ENCODE peak calls at places on chromosomes 5 and 9, in four cellular contexts. R is ovary, X is bronchial epithelial cell, F is cardiac fibroblast. B is an unnamed sample.

GRCh38 chr5:172855597-172856292 is 21.7 kb downstream of the ERGIC1 start:
- DNase-seq in R (peak; percentile 63), X (no peak), F (peak; percentile 61), B (peak; percentile 64)

GRCh38 chr9:115673599-115673998 is 480.0 kb upstream of the PAPPA start:
- DNase-seq in R (no peak), X (peak; percentile 41), F (peak; percentile 85), B (peak; percentile 80)

GRCh38 chr9:31776471-31776870 is 608.0 kb upstream of the ACO1 start:
- DNase-seq in R (no peak), X (peak; percentile 41), F (no peak), B (no peak)

GRCh38 chr9:95807326-95807947 is 68.1 kb upstream of the ERCC6L2 start:
- DNase-seq in R (peak; percentile 50), X (no peak), F (no peak), B (no peak)

GRCh38 chr5:157431544-157432200 is 28.3 kb upstream of the NIPAL4 start:
- DNase-seq in R (no peak), X (peak; percentile 69), F (peak; percentile 76), B (peak; percentile 69)

GRCh38 chr5:62790348-62790747 is 211.7 kb downstream of the LRRC70 start:
- DNase-seq in R (peak; percentile 23), X (peak; percentile 44), F (peak; percentile 53), B (no peak)

GRCh38 chr5:123452401-123452800 is 29.2 kb upstream of the CEP120 start:
- DNase-seq in R (no peak), X (no peak), F (no peak), B (no peak)

GRCh38 chr5:177493795-177494355 is 3.5 kb downstream of the PDLIM7 start:
- DNase-seq in R (no peak), X (no peak), F (no peak), B (no peak)

DNA sequence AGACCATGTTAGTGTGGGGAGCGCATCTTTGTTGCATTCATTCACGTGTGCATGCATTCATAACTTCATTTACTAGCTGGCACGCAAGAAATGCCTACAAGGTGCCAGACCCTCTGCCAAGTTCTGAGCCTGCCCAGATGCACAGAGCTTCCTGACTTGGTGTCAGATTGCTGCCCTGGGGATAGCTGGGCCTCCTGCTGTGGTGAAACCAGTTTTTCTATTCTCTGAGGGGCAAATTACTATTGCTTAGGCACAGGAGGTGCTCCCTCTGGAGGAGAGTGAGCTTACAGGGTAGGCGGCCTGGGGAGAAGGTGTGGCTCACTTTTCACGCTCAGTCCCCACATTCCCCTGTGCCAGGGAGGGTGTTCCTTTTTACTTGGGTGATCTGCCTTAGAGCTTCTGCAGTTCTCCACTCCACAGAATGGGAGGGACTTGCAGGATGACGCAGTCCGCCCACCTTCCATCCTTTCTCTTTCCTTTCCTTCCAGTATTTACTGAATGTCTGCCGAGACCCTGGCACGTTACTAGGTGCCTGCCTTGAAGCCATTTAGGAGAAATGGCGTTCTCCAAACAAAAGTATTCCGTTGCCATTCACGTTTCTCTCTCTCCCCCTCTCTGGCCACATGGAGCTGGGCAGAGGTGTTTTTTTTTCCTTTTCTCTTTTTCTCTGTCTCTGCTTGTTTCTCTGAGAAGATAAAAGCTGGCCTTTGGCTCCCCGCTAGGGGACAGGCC is 27.9 kb upstream of the CTNNA1 start:
- DNase-seq in R (peak; percentile 18), X (peak; percentile 97), F (peak; percentile 59), B (peak; percentile 67)
- TF ChIP-seq CTCF in R (no peak), X (peak; percentile 83), F (peak; percentile 42), B (peak; percentile 47)

DNA sequence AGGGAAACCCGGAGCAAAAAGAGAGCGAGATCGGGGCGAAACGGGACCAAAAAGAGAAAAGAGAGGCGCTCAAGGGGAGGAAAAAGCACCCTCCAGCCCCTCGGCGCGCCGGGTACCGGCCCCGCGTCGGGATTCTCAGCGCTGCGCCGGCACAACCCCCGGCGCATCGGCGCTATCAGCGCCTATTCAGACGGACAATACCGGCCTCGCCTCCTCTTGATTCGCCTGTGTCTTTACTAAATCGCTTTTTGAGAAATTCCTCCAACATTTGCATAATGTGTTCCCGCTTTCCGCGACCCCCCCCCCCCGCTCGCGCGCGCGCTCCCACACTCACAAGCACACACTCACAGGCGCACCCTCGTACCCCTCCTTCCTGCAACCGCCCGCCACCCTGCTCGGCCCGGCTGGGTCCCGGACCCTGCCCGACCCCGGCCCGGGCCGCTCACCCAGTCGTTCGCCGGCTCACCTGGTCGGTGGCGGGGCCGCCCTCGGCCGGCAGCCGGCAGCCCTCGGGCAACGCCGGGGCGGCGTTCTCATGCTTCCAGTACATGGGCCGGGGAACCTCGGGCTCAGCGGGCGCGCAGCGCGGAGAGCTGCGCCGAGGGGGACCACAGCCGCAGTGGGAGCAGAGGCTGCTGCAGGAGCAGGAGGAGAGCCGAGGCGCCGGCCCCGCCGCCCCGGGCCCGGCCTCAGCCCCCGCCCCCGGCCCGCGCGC is 409 bp downstream of the LHX6 start:
- DNase-seq in R (no peak), X (no peak), F (no peak), B (no peak)
- H3K4me3 ChIP-seq in R (peak overlapping the region; percentile 31), X (peak overlapping the region; percentile 6), F (no peak overlapping the region), B (no peak overlapping the region)

DNA sequence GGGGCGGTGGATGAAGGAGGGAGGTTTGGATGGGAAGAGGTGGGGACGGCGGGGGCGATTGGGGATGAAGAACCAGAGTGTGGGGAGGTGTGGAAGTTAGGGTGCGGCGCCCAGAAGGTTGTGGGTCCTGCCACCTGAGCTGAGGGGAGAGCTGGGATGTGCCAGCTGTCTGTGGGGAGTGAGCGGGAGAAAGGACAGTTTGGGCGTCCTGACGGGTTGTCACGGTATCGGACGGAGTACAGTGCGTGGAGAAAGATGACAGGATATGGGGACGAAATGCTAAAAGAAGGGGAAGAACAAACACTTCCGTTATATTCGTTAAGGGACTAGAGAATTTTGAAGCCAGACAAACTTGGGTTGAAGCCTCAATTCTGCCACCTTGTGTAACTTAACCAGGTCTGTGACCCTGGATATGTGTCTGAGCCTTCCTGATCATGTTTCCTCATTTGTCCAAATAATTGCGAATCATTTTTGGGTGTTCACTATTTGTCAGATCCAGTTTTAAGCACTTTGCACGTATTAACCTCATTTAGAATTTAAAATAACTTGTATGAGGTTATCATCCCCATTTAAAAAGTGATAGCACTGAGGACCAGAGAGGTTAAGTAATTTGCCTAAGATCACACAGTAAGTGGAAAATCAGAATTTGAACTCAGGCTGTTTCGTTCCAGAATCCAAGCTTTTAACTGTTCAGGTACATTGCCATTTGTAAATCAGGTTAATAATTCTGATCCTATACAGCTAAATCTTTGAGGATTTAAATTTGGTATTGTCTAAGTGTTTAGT is 689 bp downstream of the CNTRL start:
- DNase-seq in R (no peak), X (peak; percentile 38), F (peak; percentile 47), B (peak; percentile 26)
- TF ChIP-seq CTCF in R (no peak), X (no peak), F (no peak), B (no peak)

DNA sequence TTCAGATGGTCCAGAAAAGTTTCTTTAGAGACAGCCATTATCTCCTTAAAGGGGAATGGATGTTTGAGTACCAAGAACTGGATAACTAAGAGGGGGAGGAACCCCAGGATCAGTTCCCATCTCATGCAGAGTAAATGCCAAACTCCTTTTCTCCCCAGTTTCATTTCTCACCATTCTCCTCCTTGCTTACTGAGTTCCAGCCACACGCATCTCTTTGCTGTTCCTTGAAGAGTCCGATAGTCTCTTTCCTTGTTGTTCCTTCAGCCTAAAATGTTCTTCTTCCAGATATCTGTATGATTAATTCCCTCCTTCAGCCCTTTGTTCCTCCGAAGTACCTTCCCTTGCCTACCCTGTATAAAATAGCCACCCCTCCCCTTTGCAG is 30.0 kb downstream of the KDM4C start:
- DNase-seq in R (no peak), X (no peak), F (no peak), B (no peak)
- H3K4me3 ChIP-seq in R (no peak overlapping the region), X (no peak overlapping the region), F (no peak overlapping the region), B (no peak overlapping the region)

GRCh38 chr5:149960272-149961185 is at the start of gene SLC26A2:
- DNase-seq in R (peak; percentile 96), X (peak; percentile 90), F (peak; percentile 99), B (peak; percentile 97)
- TF ChIP-seq CTCF in R (no peak), X (no peak), F (peak; percentile 2), B (no peak)